ENCODE peak calls at places on chromosomes 12 and 14, in five cellular contexts. D is RWPE2, F is adrenal gland, X is transverse colon, S is epithelial cell of esophagus. G is an unnamed sample.

GRCh38 chr12:33322519-33322918 is 117.1 kb downstream of the SYT10 start:
- DNase-seq in D (no peak), F (no peak), X (no peak), S (no peak), G (no peak)

GRCh38 chr14:50659327-50659974 is 8.7 kb downstream of the SAV1 start:
- DNase-seq in D (no peak), F (peak), X (no peak), S (peak), G (no peak)

GRCh38 chr12:27277846-27278260 is 33.8 kb downstream of the STK38L start:
- DNase-seq in D (no peak), F (peak), X (peak), S (no peak), G (no peak)

GRCh38 chr14:64508215-64508776 is 3.7 kb downstream of the ZBTB1 start:
- DNase-seq in D (no peak), F (no peak), X (no peak), S (no peak), G (no peak)

GRCh38 chr14:40413146-40413545 is 980.9 kb upstream of the FBXO33 start:
- DNase-seq in D (no peak), F (no peak), X (no peak), S (no peak), G (no peak)

GRCh38 chr12:115598827-115599226 is 678.7 kb downstream of the MED13L start:
- DNase-seq in D (no peak), F (no peak), X (peak), S (no peak), G (no peak)

GRCh38 chr12:857611-858010 is 91.9 kb downstream of the RAD52 start:
- DNase-seq in D (no peak), F (peak), X (no peak), S (peak), G (no peak)

GRCh38 chr14:33454707-33455106 is 496.2 kb downstream of the EGLN3 start:
- DNase-seq in D (no peak), F (no peak), X (no peak), S (no peak), G (no peak)

GRCh38 chr14:60647081-60647836 is 2.0 kb downstream of the SIX1 start:
- DNase-seq in D (peak), F (no peak), X (no peak), S (peak), G (no peak)

GRCh38 chr12:123787466-123787865 is 25.4 kb downstream of the DNAH10 start:
- DNase-seq in D (no peak), F (no peak), X (no peak), S (no peak), G (peak)

GRCh38 chr14:53528114-53528513 is 375.0 kb upstream of the DDHD1 start:
- DNase-seq in D (no peak), F (no peak), X (no peak), S (no peak), G (no peak)

GRCh38 chr14:72613196-72613974 is 280.5 kb downstream of the DPF3 start:
- DNase-seq in D (no peak), F (peak), X (peak), S (peak), G (no peak)

GRCh38 chr14:95038521-95039250 is 118.6 kb downstream of the DICER1 start:
- DNase-seq in D (peak), F (no peak), X (no peak), S (no peak), G (no peak)

GRCh38 chr14:53458368-53458814 is 305.3 kb upstream of the DDHD1 start:
- DNase-seq in D (no peak), F (peak), X (no peak), S (peak), G (no peak)

GRCh38 chr12:94596596-94596995 is 53.8 kb downstream of the TMCC3 start:
- DNase-seq in D (no peak), F (no peak), X (no peak), S (peak), G (no peak)

GRCh38 chr14:77314043-77314442 is 6.6 kb downstream of the POMT2 start:
- DNase-seq in D (peak), F (peak), X (peak), S (peak), G (no peak)

GRCh38 chr12:109588461-109589239 is 15.1 kb downstream of the MVK start:
- DNase-seq in D (no peak), F (no peak), X (peak), S (no peak), G (no peak)

GRCh38 chr12:78457951-78458350 is 406.6 kb upstream of the SYT1 start:
- DNase-seq in D (no peak), F (no peak), X (no peak), S (peak), G (no peak)

GRCh38 chr12:22284871-22285270 is 49.6 kb downstream of the ST8SIA1 start:
- DNase-seq in D (no peak), F (no peak), X (no peak), S (peak), G (no peak)

GRCh38 chr12:120579179-120579578 is 2.0 kb downstream of the POP5 start:
- DNase-seq in D (no peak), F (no peak), X (no peak), S (no peak), G (no peak)

GRCh38 chr12:38384816-38385491 is 68.4 kb downstream of the ALG10B start:
- DNase-seq in D (peak), F (no peak), X (no peak), S (peak), G (no peak)
- TF ChIP-seq CTCF in D (peak), F (no peak), X (no peak), S (peak), G (peak)

GRCh38 chr12:51901881-51902280 is 5.4 kb upstream of the ACVRL1 start:
- DNase-seq in D (no peak), F (no peak), X (no peak), S (no peak), G (no peak)
- TF ChIP-seq CTCF in D (no peak), F (no peak), X (no peak), S (no peak), G (no peak)

GRCh38 chr14:103091041-103091882 is 3.3 kb upstream of the EXOC3L4 start:
- DNase-seq in D (no peak), F (peak), X (peak), S (peak), G (no peak)
- TF ChIP-seq CTCF in D (peak), F (peak), X (peak), S (peak), G (peak)

DNA sequence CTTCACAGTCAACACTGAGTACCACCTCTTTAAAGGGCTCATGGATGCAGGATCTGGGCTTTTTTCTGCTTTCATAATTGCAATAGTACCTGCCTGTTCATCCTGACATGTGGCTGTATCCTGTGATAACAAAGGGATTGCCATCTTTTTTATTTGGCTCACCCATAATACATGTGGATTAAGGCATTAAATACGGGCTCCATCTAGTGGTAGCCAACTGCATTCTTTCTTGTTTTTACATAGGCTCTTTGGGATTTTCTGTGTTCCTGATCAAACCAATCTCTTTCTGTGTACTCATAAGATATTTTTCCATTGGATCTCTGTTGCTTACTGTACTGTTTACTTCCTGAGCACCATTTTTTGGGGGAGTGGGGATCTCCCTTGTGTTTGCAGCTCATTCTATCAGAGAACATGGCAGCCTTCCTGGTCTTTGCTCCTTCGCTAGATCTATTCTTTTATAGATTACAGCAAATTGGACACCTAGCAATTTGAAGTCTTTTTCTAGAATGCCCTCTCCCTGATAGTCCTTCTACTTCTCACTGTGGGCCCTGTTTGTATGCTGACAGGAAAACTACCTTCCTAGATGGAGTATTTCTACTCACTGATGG is 723.4 kb upstream of the MDGA2 start:
- DNase-seq in D (no peak), F (peak), X (no peak), S (peak), G (no peak)
- TF ChIP-seq CTCF in D (peak), F (peak), X (peak), S (peak), G (peak)

GRCh38 chr14:89214221-89214965 is 202.6 kb downstream of the FOXN3 start:
- DNase-seq in D (no peak), F (no peak), X (peak), S (peak), G (no peak)

GRCh38 chr14:89221109-89221508 is 195.9 kb downstream of the FOXN3 start:
- DNase-seq in D (no peak), F (no peak), X (no peak), S (peak), G (no peak)

GRCh38 chr14:89219056-89219455 is 198.0 kb downstream of the FOXN3 start:
- DNase-seq in D (no peak), F (no peak), X (no peak), S (no peak), G (no peak)

GRCh38 chr14:89215166-89215940 is 201.7 kb downstream of the FOXN3 start:
- DNase-seq in D (no peak), F (no peak), X (no peak), S (no peak), G (no peak)

DNA sequence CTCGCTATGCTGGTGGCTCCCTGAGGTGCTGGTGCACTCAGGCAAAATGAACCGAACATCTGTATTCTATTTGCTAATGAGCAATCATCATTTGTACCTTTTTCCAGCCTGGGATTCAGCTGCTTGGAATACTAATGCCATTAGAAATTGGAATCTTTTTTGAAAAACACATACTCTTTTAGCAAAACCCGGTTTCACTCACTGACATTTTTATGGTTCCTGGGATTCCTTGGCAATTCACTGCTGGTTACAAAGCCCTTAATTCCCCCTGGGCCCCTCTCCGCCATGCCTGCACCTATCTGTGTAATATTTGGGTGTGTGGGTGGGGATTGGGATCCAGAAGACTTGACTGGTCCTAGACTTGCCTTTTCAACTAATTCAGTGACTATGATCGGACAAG is 199.2 kb downstream of the FOXN3 start:
- DNase-seq in D (no peak), F (no peak), X (no peak), S (no peak), G (no peak)
- TF ChIP-seq CTCF in D (no peak), F (no peak), X (no peak), S (no peak), G (no peak)